ENCODE peak calls at places on chromosomes 2 and 18, in ten cellular contexts. T, O, D, Q, R, W, J, Z, I and E are unnamed samples.

GRCh38 chr2:70504750-70505149 is 48.9 kb downstream of the TGFA start:
- DNase-seq in Q (no peak), T (no peak), I (no peak), W (no peak), D (no peak), Z (no peak), J (no peak), O (no peak), R (no peak), E (no peak)

GRCh38 chr2:219252084-219252483 is 959 bp upstream of the TUBA4B start:
- DNase-seq in Z (no peak), J (peak), I (no peak), W (peak), Q (peak), R (no peak), T (no peak), O (no peak), D (peak), E (peak)

GRCh38 chr2:171319164-171319810 is 114.5 kb downstream of the METTL8 start:
- DNase-seq in O (peak), Q (peak), Z (peak), J (peak), T (peak), R (no peak), W (no peak), I (no peak), D (no peak), E (no peak)

GRCh38 chr2:127560929-127561275 is 25.4 kb downstream of the MYO7B start:
- DNase-seq in Z (no peak), T (peak), W (no peak), I (no peak), O (no peak), Q (no peak), R (peak), D (no peak), J (no peak), E (no peak)

GRCh38 chr2:74762789-74763188 is 71.1 kb upstream of the HK2 start:
- DNase-seq in J (no peak), Q (no peak), T (no peak), I (no peak), R (no peak), W (no peak), D (no peak), O (no peak), Z (no peak), E (no peak)

GRCh38 chr2:16170675-16171424 is 230.5 kb downstream of the MYCN start:
- DNase-seq in R (no peak), T (no peak), I (no peak), J (no peak), Q (no peak), Z (no peak), W (no peak), D (no peak), O (no peak), E (no peak)

GRCh38 chr2:44768438-44769236 is 172.9 kb upstream of the SIX3 start:
- DNase-seq in Z (no peak), R (no peak), D (no peak), Q (no peak), J (no peak), T (no peak), O (no peak), W (peak), I (no peak), E (no peak)

GRCh38 chr18:23279931-23280330 is 144.6 kb downstream of the CABLES1 start:
- DNase-seq in W (no peak), D (no peak), J (no peak), T (no peak), I (no peak), R (no peak), Z (no peak), Q (no peak), O (no peak), E (no peak)

GRCh38 chr2:207839575-207839974 is 69.9 kb upstream of the FZD5 start:
- DNase-seq in J (no peak), Z (no peak), T (no peak), R (no peak), D (no peak), Q (no peak), O (no peak), I (no peak), W (no peak), E (no peak)

GRCh38 chr2:215505044-215505786 is 69.3 kb upstream of the FN1 start:
- DNase-seq in Q (no peak), J (peak), O (peak), W (no peak), R (no peak), T (peak), D (no peak), I (no peak), Z (peak), E (no peak)